ENCODE peak calls at places on chromosomes 6 and 20, in seven cellular contexts. A, I, N, T, H, R and U are unnamed samples.

GRCh38 chr6:131885237-131885636 is 65.9 kb downstream of the CCN2 start:
- DNase-seq in A (no peak), I (no peak), N (no peak), T (no peak), H (no peak), R (no peak), U (no peak)

GRCh38 chr6:31712296-31712695 is 2.9 kb upstream of the LY6G6D start:
- DNase-seq in A (no peak), I (peak), N (no peak), T (no peak), H (no peak), R (no peak), U (no peak)

GRCh38 chr6:122400467-122401089 is 1.1 kb downstream of the HSF2 start:
- DNase-seq in A (no peak), I (no peak), N (no peak), T (no peak), H (no peak), R (no peak), U (no peak)

GRCh38 chr6:112743343-112743742 is 396.2 kb downstream of the RFPL4B start:
- DNase-seq in A (no peak), I (no peak), N (no peak), T (no peak), H (no peak), R (no peak), U (no peak)

GRCh38 chr20:51084598-51084997 is 61.7 kb upstream of the KCNG1 start:
- DNase-seq in A (no peak), I (no peak), N (no peak), T (no peak), H (no peak), R (no peak), U (no peak)

GRCh38 chr6:159729598-159729997 is 2.3 kb downstream of the WTAP start:
- DNase-seq in A (peak), I (no peak), N (no peak), T (no peak), H (no peak), R (no peak), U (no peak)

GRCh38 chr6:137950581-137950980 is 83.5 kb downstream of the TNFAIP3 start:
- DNase-seq in A (no peak), I (no peak), N (no peak), T (no peak), H (no peak), R (no peak), U (no peak)

GRCh38 chr20:46651091-46651962 is at the start of gene SLC13A3:
- DNase-seq in A (no peak), I (no peak), N (no peak), T (peak), H (peak), R (no peak), U (no peak)

GRCh38 chr20:14790771-14791517 is 453.5 kb upstream of the FLRT3 start:
- DNase-seq in A (no peak), I (no peak), N (no peak), T (no peak), H (no peak), R (no peak), U (no peak)

GRCh38 chr6:144612811-144613210 is 327.7 kb downstream of the UTRN start:
- DNase-seq in A (no peak), I (no peak), N (no peak), T (no peak), H (no peak), R (no peak), U (no peak)

GRCh38 chr6:45445749-45446454 is 68.2 kb upstream of the SUPT3H start:
- DNase-seq in A (peak), I (peak), N (peak), T (peak), H (no peak), R (peak), U (no peak)

GRCh38 chr6:155327326-155328073 is 13.2 kb upstream of the TFB1M start:
- DNase-seq in A (peak), I (peak), N (peak), T (peak), H (peak), R (peak), U (no peak)

GRCh38 chr20:63774348-63774735 is 34.8 kb downstream of the SLC2A4RG start:
- DNase-seq in A (no peak), I (no peak), N (no peak), T (no peak), H (no peak), R (no peak), U (no peak)

GRCh38 chr20:62819494-62820174 is 2.8 kb downstream of the COL9A3 start:
- DNase-seq in A (no peak), I (no peak), N (no peak), T (no peak), H (no peak), R (no peak), U (no peak)

GRCh38 chr20:37445041-37445440 is 76.0 kb upstream of the NNAT start:
- DNase-seq in A (no peak), I (no peak), N (no peak), T (no peak), H (no peak), R (no peak), U (no peak)

GRCh38 chr6:82959385-82959941 is 106.2 kb downstream of the UBE3D start:
- DNase-seq in A (no peak), I (no peak), N (no peak), T (no peak), H (peak), R (no peak), U (no peak)

GRCh38 chr20:58711266-58712051 is 18.9 kb downstream of the NPEPL1 start:
- DNase-seq in A (peak), I (peak), N (no peak), T (peak), H (peak), R (peak), U (peak)

GRCh38 chr6:166258854-166259276 is 49.3 kb downstream of the PRR18 start:
- DNase-seq in A (no peak), I (no peak), N (no peak), T (no peak), H (no peak), R (no peak), U (no peak)

GRCh38 chr20:2814587-2815051 is at the start of gene C20orf141:
- DNase-seq in A (no peak), I (peak), N (no peak), T (no peak), H (no peak), R (no peak), U (peak)

GRCh38 chr6:53031281-53031680 is 33.9 kb upstream of the FBXO9 start:
- DNase-seq in A (no peak), I (no peak), N (no peak), T (no peak), H (no peak), R (no peak), U (no peak)

GRCh38 chr6:2158596-2159271 is 86.7 kb downstream of the GMDS start:
- DNase-seq in A (no peak), I (no peak), N (peak), T (no peak), H (peak), R (no peak), U (no peak)

GRCh38 chr20:62734881-62735280 is 26.2 kb downstream of the NTSR1 start:
- DNase-seq in A (no peak), I (no peak), N (no peak), T (no peak), H (no peak), R (no peak), U (no peak)

GRCh38 chr20:20210327-20210726 is 157.6 kb upstream of the INSM1 start:
- DNase-seq in A (no peak), I (no peak), N (no peak), T (no peak), H (no peak), R (no peak), U (no peak)

GRCh38 chr20:45892828-45893500 is 1.8 kb downstream of the CTSA start:
- DNase-seq in A (no peak), I (no peak), N (no peak), T (no peak), H (no peak), R (no peak), U (no peak)

GRCh38 chr6:70479236-70479635 is 65.9 kb downstream of the FAM135A start:
- DNase-seq in A (no peak), I (no peak), N (no peak), T (no peak), H (no peak), R (no peak), U (no peak)

GRCh38 chr6:106511274-106512047 is 117.8 kb downstream of the RTN4IP1 start:
- DNase-seq in A (peak), I (peak), N (no peak), T (peak), H (peak), R (peak), U (no peak)

GRCh38 chr6:35474129-35474977 is 6.2 kb downstream of the RPL10A start:
- DNase-seq in A (no peak), I (no peak), N (no peak), T (no peak), H (peak), R (no peak), U (no peak)

GRCh38 chr6:370555-370954 is 21.0 kb upstream of the IRF4 start:
- DNase-seq in A (no peak), I (no peak), N (no peak), T (no peak), H (no peak), R (no peak), U (no peak)

GRCh38 chr6:157224178-157224956 is 99.0 kb downstream of the TMEM242 start:
- DNase-seq in A (no peak), I (no peak), N (no peak), T (no peak), H (peak), R (no peak), U (peak)

GRCh38 chr20:14879020-14879697 is 541.7 kb upstream of the FLRT3 start:
- DNase-seq in A (no peak), I (no peak), N (peak), T (no peak), H (no peak), R (no peak), U (no peak)

GRCh38 chr6:17966451-17966850 is 21.0 kb downstream of the KIF13A start:
- DNase-seq in A (no peak), I (no peak), N (no peak), T (no peak), H (no peak), R (no peak), U (no peak)
- H3K27ac ChIP-seq in A (no peak), I (no peak), N (no peak), T (no peak), H (no peak), R (peak), U (no peak)

GRCh38 chr6:27426045-27426620 is 37.6 kb downstream of the ZNF391 start:
- DNase-seq in A (no peak), I (no peak), N (no peak), T (no peak), H (no peak), R (no peak), U (no peak)

GRCh38 chr6:27419363-27419762 is 30.8 kb downstream of the ZNF391 start:
- DNase-seq in A (no peak), I (no peak), N (no peak), T (no peak), H (no peak), R (no peak), U (no peak)

GRCh38 chr6:27428502-27428901 is 39.9 kb downstream of the ZNF391 start:
- DNase-seq in A (no peak), I (no peak), N (no peak), T (no peak), H (no peak), R (no peak), U (no peak)

DNA sequence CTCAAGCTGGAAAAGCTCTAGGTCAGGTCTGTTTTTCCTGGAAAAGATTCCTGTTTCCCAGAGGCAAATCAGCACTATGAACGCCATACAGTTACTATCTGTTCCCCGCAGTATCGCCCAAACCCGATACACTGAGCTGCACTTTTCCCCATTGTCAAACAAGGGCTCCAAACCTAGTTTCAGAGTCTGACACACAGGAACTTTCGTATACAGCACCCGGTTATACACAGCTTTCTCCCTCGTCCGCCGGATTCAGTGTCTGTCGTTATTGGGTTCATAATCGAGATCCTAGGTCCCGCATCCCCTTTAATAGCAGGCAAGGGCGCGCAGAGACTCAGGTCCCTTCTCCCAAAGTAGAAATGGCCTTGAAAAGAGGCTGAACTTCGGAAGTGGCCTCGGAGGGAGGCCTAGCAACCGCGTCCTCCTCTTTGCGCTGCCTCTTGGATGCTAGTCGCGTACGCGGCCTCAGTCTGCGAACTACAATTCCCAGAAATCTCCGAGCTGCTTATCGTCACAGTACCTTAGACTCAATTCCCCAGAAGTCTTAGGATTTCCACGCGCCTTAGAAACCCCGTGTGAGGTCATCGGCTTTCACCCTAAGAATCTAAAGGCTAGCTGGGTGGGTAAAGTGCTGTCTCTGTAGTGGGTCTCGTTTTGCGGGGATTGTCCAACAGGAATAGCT is 34.2 kb downstream of the ZNF391 start:
- DNase-seq in A (no peak), I (no peak), N (no peak), T (no peak), H (peak), R (no peak), U (peak)
- TF ChIP-seq POLR2AphosphoS5 in A (no peak), I (no peak), N (no peak), T (no peak), H (no peak), R (no peak), U (no peak)

GRCh38 chr6:8064638-8065518 is 689 bp upstream of the BLOC1S5 start:
- DNase-seq in A (no peak), I (no peak), N (no peak), T (no peak), H (no peak), R (no peak), U (no peak)

GRCh38 chr6:8061736-8062135 is 2.5 kb downstream of the BLOC1S5 start:
- DNase-seq in A (no peak), I (no peak), N (no peak), T (no peak), H (no peak), R (no peak), U (no peak)

GRCh38 chr6:8066108-8066507 is 1.9 kb upstream of the BLOC1S5 start:
- DNase-seq in A (no peak), I (no peak), N (no peak), T (no peak), H (no peak), R (no peak), U (no peak)

GRCh38 chr6:8065519-8065911 is 1.3 kb upstream of the BLOC1S5 start:
- DNase-seq in A (no peak), I (no peak), N (no peak), T (no peak), H (no peak), R (no peak), U (no peak)

DNA sequence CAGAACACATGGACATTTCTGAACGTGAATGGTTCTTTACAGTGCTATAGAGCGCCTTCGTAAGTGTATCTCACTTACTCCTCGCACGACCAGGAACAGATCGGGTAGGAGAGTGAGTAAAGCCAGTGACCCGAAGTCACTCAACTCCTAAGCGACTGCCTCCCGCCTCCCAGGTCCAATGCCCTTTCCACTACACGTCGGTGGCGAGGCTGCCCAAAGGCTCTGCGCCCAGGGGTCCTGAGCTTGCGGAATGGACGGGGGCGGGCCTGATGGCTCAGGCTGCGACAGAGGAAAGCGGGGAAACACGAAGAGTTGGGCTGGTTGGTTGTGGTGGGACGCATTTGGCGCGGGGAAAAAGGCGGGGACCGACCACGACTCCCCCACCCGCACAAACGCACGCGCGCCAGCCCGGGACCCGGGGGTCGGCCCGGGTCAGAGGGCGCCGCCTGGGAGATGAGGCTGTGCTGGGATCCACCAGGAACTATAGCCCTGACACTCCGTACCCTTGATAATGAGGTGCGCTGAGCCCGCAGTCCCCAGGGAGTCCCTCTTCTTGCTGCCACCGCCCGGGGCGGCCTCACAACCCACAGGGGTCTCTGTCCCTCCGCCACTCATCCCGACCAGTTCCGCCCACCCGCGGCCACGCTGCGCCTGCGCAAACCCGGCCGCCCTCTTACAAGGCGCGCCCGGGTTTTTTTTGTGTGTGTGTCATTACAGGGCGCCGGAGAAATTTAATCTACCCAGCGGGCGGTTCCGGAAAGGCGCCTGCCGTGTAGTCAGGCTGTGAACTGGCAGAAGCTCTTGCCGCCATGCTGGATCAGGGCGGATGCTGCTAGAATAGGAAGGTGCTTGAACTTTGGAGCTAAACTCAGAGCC is at the start of gene BLOC1S5:
- DNase-seq in A (peak), I (peak), N (peak), T (peak), H (peak), R (peak), U (peak)
- TF ChIP-seq POLR2A in A (peak), I (peak), N (peak), T (no peak), H (peak), R (peak), U (no peak)

GRCh38 chr6:119355157-119355556 is 5.6 kb upstream of the MAN1A1 start:
- DNase-seq in A (no peak), I (no peak), N (no peak), T (no peak), H (no peak), R (no peak), U (no peak)
- H3K27ac ChIP-seq in A (no peak), I (no peak), N (no peak), T (peak), H (no peak), R (peak), U (peak)

DNA sequence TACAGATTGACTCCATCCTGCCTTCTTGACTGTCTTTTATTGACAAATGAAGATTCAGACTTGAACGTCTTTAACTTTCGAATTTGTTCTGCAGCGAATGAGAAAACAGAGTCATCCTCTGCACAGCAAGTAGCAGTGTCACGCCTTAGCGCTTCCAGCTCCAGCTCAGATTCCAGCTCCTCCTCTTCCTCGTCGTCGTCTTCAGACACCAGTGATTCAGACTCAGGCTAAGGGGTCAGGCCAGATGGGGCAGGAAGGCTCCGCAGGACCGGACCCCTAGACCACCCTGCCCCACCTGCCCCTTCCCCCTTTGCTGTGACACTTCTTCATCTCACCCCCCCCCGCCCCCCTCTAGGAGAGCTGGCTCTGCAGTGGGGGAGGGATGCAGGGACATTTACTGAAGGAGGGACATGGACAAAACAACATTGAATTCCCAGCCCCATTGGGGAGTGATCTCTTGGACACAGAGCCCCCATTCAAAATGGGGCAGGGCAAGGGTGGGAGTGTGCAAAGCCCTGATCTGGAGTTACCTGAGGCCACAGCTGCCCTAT is 12.2 kb downstream of the BRD2 start:
- DNase-seq in A (no peak), I (no peak), N (no peak), T (no peak), H (no peak), R (no peak), U (no peak)
- TF ChIP-seq POLR2AphosphoS5 in A (no peak), I (no peak), N (peak), T (no peak), H (peak), R (no peak), U (no peak)

DNA sequence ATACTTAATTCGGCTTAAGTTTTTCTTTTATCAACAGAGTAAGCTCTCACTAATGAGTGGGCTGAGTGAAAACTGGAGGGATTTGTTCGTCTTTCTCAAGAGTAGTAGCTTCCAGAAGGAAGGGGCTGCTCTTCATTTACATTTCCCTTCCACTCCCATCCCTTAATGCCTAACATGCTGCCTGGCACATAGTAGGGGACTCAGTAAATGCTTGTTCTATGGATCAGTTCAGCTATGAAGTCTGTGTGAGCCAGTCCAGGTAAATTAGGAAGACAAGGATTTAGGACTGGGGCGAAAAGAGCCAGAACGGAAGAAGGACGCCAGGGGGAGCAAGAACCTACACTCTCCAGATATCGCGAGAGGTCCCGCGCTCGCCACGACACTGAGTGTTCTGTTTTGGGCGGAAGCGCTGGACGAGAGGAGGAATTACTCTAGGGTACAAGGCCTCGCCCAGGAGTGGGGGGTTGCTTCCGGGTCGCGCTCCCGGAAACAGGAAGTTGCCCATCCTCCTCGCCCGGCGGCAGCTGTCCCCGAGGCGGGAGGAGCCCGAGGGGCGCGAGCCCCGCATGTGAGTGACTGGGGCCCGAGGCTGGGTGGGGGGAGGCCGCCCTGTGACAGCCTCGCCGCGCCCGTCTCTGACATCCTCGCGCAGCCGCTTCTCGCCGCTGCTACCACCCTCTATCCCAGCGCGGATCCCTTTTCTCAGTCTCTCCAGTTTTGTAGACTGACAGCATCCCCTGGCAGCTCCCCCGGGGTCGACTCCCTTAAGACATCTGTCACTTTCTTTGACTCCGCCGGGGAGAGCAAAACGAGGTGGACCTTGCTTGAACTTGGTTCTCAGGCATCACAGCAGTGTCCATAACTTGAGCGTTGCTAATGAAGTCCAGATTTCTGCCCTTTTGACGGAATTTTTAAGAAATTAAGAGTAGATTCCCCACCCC is at the start of gene C6orf89:
- DNase-seq in A (peak), I (peak), N (peak), T (peak), H (peak), R (peak), U (peak)
- TF ChIP-seq POLR2A in A (peak), I (no peak), N (no peak), T (no peak), H (no peak), R (peak), U (peak)